ENCODE peak calls at places on chromosomes 16 and 17, in seven cellular contexts. Q, R, H, F, Z, U and N are unnamed samples.

GRCh38 chr17:69878661-69879060 is 196.4 kb upstream of the KCNJ16 start:
- DNase-seq in Q (no peak), R (no peak), H (no peak), F (no peak), Z (no peak), U (no peak), N (no peak)

GRCh38 chr17:42422958-42423712 is at the start of gene CAVIN1:
- DNase-seq in Q (peak; percentile 91), R (peak; percentile 99), H (peak; percentile 40), F (peak; percentile 85), Z (peak; percentile 76), U (peak; percentile 78), N (peak; percentile 99)

GRCh38 chr16:72189865-72190371 is 18.0 kb upstream of the PMFBP1 start:
- DNase-seq in Q (no peak), R (peak; percentile 26), H (no peak), F (no peak), Z (no peak), U (no peak), N (no peak)

GRCh38 chr17:81483085-81483861 is 29.3 kb downstream of the ACTG1 start:
- DNase-seq in Q (peak; percentile 62), R (no peak), H (no peak), F (no peak), Z (no peak), U (no peak), N (peak; percentile 76)

GRCh38 chr16:80369559-80369958 is 171.2 kb upstream of the DYNLRB2 start:
- DNase-seq in Q (peak; percentile 81), R (peak; percentile 42), H (no peak), F (peak; percentile 5), Z (peak; percentile 11), U (peak; percentile 56), N (peak; percentile 21)

GRCh38 chr16:83727018-83727417 is 80.8 kb upstream of the HSBP1 start:
- DNase-seq in Q (no peak), R (no peak), H (no peak), F (no peak), Z (no peak), U (no peak), N (no peak)

GRCh38 chr17:82257473-82257872 is 16.0 kb downstream of the CSNK1D start:
- DNase-seq in Q (peak; percentile 71), R (no peak), H (peak; percentile 59), F (peak; percentile 31), Z (peak; percentile 49), U (peak; percentile 62), N (peak; percentile 92)

GRCh38 chr16:11320170-11320569 is 25.1 kb upstream of the RMI2 start:
- DNase-seq in Q (no peak), R (no peak), H (no peak), F (no peak), Z (no peak), U (no peak), N (no peak)

GRCh38 chr17:66416207-66416940 is 114.0 kb downstream of the PRKCA start:
- DNase-seq in Q (no peak), R (no peak), H (no peak), F (no peak), Z (no peak), U (no peak), N (no peak)

GRCh38 chr16:50373345-50373701 is 4.5 kb upstream of the BRD7 start:
- DNase-seq in Q (no peak), R (no peak), H (no peak), F (no peak), Z (no peak), U (no peak), N (no peak)

GRCh38 chr17:9308069-9308468 is 267.6 kb downstream of the STX8 start:
- DNase-seq in Q (peak; percentile 73), R (no peak), H (no peak), F (no peak), Z (no peak), U (no peak), N (no peak)

GRCh38 chr17:1713878-1714487 is 3.8 kb upstream of the TLCD2 start:
- DNase-seq in Q (peak; percentile 83), R (peak; percentile 35), H (no peak), F (no peak), Z (peak; percentile 58), U (no peak), N (peak; percentile 87)

GRCh38 chr17:6597727-6598126 is 41.4 kb upstream of the PITPNM3 start:
- DNase-seq in Q (no peak), R (no peak), H (no peak), F (no peak), Z (no peak), U (no peak), N (no peak)

GRCh38 chr17:37475713-37476420 is 13.8 kb upstream of the DUSP14 start:
- DNase-seq in Q (no peak), R (no peak), H (no peak), F (no peak), Z (no peak), U (no peak), N (no peak)

GRCh38 chr16:75379911-75380847 is 53.1 kb downstream of the CFDP1 start:
- DNase-seq in Q (no peak), R (no peak), H (peak; percentile 14), F (no peak), Z (no peak), U (no peak), N (no peak)

GRCh38 chr17:10807704-10808128 is 3.8 kb upstream of the TMEM238L start:
- DNase-seq in Q (peak; percentile 12), R (no peak), H (no peak), F (no peak), Z (no peak), U (no peak), N (no peak)

GRCh38 chr16:50972899-50973298 is 178.2 kb downstream of the SALL1 start:
- DNase-seq in Q (no peak), R (no peak), H (no peak), F (no peak), Z (no peak), U (no peak), N (no peak)

GRCh38 chr16:66489818-66490217 is 60.1 kb downstream of the TK2 start:
- DNase-seq in Q (no peak), R (no peak), H (no peak), F (no peak), Z (no peak), U (no peak), N (no peak)

GRCh38 chr16:15819046-15819445 is 37.8 kb downstream of the MYH11 start:
- DNase-seq in Q (no peak), R (no peak), H (no peak), F (no peak), Z (no peak), U (no peak), N (no peak)

GRCh38 chr17:41973457-41973856 is 6.9 kb downstream of the CNP start:
- DNase-seq in Q (no peak), R (no peak), H (no peak), F (no peak), Z (no peak), U (no peak), N (peak; percentile 45)

GRCh38 chr17:50265690-50266306 is 8.5 kb upstream of the TMEM92 start:
- DNase-seq in Q (no peak), R (no peak), H (no peak), F (no peak), Z (no peak), U (no peak), N (peak; percentile 34)

GRCh38 chr16:83365166-83365565 is 442.6 kb upstream of the HSBP1 start:
- DNase-seq in Q (no peak), R (peak; percentile 25), H (no peak), F (no peak), Z (no peak), U (no peak), N (no peak)